ENCODE peak calls at places on chromosomes 11 and 22, in seven cellular contexts. K is NCI-H2081; U is activated T-helper 1 cell treated with anti-CD3 and anti-CD28 coated beads, Interleukin-12 subunit alpha, Interleukin-12 subunit beta, Interleukin-2, Interleukin-4 antibody, amounts not matched to agents 30 ng/mL and 10 ng/mL and 1 ng/mL, durations not matched to agents 14 hours and 24 hours and 36 hours; D is activated naive CD4-positive, alpha-beta T cell; W is HTR-8/SVneo; Q is psoas muscle; Z is spleen. S is an unnamed sample.
A peak's percentile ranks its signal among the peaks of the same experiment; 100 is the strongest.

GRCh38 chr11:22657101-22657694 is 9.2 kb upstream of the GAS2 start:
- DNase-seq in W (no peak), D (no peak), Z (no peak), U (no peak), K (no peak), Q (no peak), S (no peak)

GRCh38 chr11:57903441-57904123 is 120.1 kb upstream of the OR9Q1 start:
- DNase-seq in D (peak; percentile 1), U (no peak), W (no peak), Q (no peak), K (no peak), Z (no peak), S (peak; percentile 74)

GRCh38 chr11:102971766-102972165 is 16.2 kb upstream of the MMP13 start:
- DNase-seq in Z (no peak), K (no peak), W (no peak), Q (no peak), D (no peak), U (no peak), S (no peak)

GRCh38 chr22:43398910-43399309 is 12.9 kb upstream of the MPPED1 start:
- DNase-seq in W (no peak), Z (peak; percentile 57), U (no peak), Q (no peak), K (no peak), D (no peak), S (no peak)

GRCh38 chr22:31948002-31948401 is 3.7 kb downstream of the YWHAH start:
- DNase-seq in W (no peak), U (no peak), K (no peak), Z (peak; percentile 57), D (no peak), Q (no peak), S (no peak)

GRCh38 chr22:32318361-32318760 is 39.3 kb upstream of the RFPL3 start:
- DNase-seq in Z (no peak), U (no peak), W (no peak), K (no peak), Q (no peak), D (no peak), S (no peak)

GRCh38 chr22:19759459-19759993 is 1.1 kb upstream of the TBX1 start:
- DNase-seq in K (no peak), Q (no peak), D (no peak), U (no peak), W (no peak), Z (no peak), S (no peak)

GRCh38 chr11:73223998-73224730 is 6.1 kb downstream of the P2RY2 start:
- DNase-seq in D (no peak), Q (peak; percentile 24), W (no peak), K (no peak), Z (peak; percentile 66), U (no peak), S (no peak)

GRCh38 chr11:1389932-1390587 is at the start of gene BRSK2:
- DNase-seq in Q (peak; percentile 44), Z (no peak), W (no peak), U (no peak), K (no peak), D (no peak), S (no peak)

GRCh38 chr11:112179601-112180000 is 4.3 kb downstream of the BCO2 start:
- DNase-seq in U (no peak), Q (no peak), D (no peak), W (no peak), K (no peak), Z (no peak), S (no peak)

GRCh38 chr11:113305440-113306336 is 8.7 kb upstream of the TTC12 start:
- DNase-seq in Q (peak; percentile 87), D (peak; percentile 67), U (peak; percentile 51), K (peak; percentile 87), W (peak; percentile 74), Z (peak; percentile 91), S (peak; percentile 71)

GRCh38 chr22:30041475-30041874 is 38.8 kb upstream of the HORMAD2 start:
- DNase-seq in Z (no peak), U (no peak), K (no peak), Q (no peak), D (no peak), W (no peak), S (no peak)

GRCh38 chr11:109940816-109941215 is 152.4 kb upstream of the ZC3H12C start:
- DNase-seq in D (no peak), K (no peak), W (peak; percentile 38), U (no peak), Q (no peak), Z (no peak), S (no peak)

GRCh38 chr11:47864910-47865309 is 16.8 kb upstream of the NUP160 start:
- DNase-seq in U (no peak), Q (no peak), Z (no peak), D (no peak), K (no peak), W (no peak), S (no peak)

GRCh38 chr11:57751676-57752253 is at the start of gene BTBD18:
- DNase-seq in Q (no peak), K (peak; percentile 5), U (no peak), D (no peak), Z (no peak), W (peak; percentile 38), S (no peak)

GRCh38 chr22:33105501-33105911 is 47.3 kb upstream of the SYN3 start:
- DNase-seq in Q (no peak), Z (no peak), K (no peak), U (no peak), W (no peak), D (no peak), S (no peak)

GRCh38 chr11:77518471-77518870 is 44.6 kb upstream of the PAK1 start:
- DNase-seq in Q (no peak), D (no peak), K (no peak), W (no peak), U (no peak), Z (no peak), S (no peak)

GRCh38 chr11:92342034-92342433 is 117.4 kb downstream of the FAT3 start:
- DNase-seq in D (no peak), W (no peak), Q (no peak), Z (no peak), U (no peak), K (no peak), S (no peak)

GRCh38 chr11:103396237-103396636 is 287.0 kb downstream of the DYNC2H1 start:
- DNase-seq in U (no peak), Q (no peak), Z (no peak), W (no peak), K (no peak), D (no peak), S (no peak)

GRCh38 chr11:134254433-134254832 is 1.1 kb downstream of the ACAD8 start:
- DNase-seq in D (no peak), W (no peak), Z (no peak), Q (no peak), K (no peak), U (no peak), S (no peak)